ENCODE peak calls at places on chromosomes 2 and 18, in ten cellular contexts. T is esophagus squamous epithelium, A is prostate gland, Y is adrenal gland, Z is tibial nerve, V is K562, X is body of pancreas, P is H54, D is erythroblast, E is GM12891. L is an unnamed sample.

GRCh38 chr2:235992024-235992423 is 176.2 kb downstream of the GBX2 start:
- DNase-seq in V (no peak), X (no peak), T (no peak), E (no peak), Z (no peak), P (no peak), D (no peak), Y (no peak), A (no peak), L (no peak)

GRCh38 chr2:203326355-203326754 is 1.8 kb upstream of the ABI2 start:
- DNase-seq in P (no peak), Z (no peak), D (no peak), T (no peak), V (no peak), Y (no peak), X (no peak), E (no peak), A (no peak), L (no peak)

GRCh38 chr18:9516437-9517064 is 41.2 kb downstream of the RALBP1 start:
- DNase-seq in E (no peak), X (no peak), V (peak), Z (no peak), Y (no peak), P (no peak), T (no peak), A (no peak), D (peak), L (no peak)

GRCh38 chr2:192546566-192546965 is 351.8 kb upstream of the TMEFF2 start:
- DNase-seq in P (no peak), T (no peak), X (no peak), Z (no peak), D (no peak), Y (no peak), A (no peak), V (no peak), E (no peak), L (no peak)

GRCh38 chr2:77101796-77102452 is 420.3 kb downstream of the LRRTM4 start:
- DNase-seq in Y (no peak), D (no peak), E (no peak), A (no peak), P (no peak), Z (no peak), T (no peak), V (no peak), X (no peak), L (no peak)

GRCh38 chr2:71620116-71620515 is 166.8 kb downstream of the DYSF start:
- DNase-seq in V (no peak), A (peak), D (no peak), Y (no peak), Z (no peak), P (no peak), T (no peak), E (no peak), X (peak), L (no peak)

GRCh38 chr18:59379772-59380530 is 20.9 kb upstream of the LMAN1 start:
- DNase-seq in E (no peak), Y (no peak), Z (no peak), D (no peak), T (no peak), X (no peak), P (no peak), V (no peak), A (no peak), L (no peak)

GRCh38 chr18:68740966-68741365 is 26.1 kb upstream of the TMX3 start:
- DNase-seq in A (no peak), P (no peak), Z (no peak), Y (no peak), E (no peak), X (no peak), V (no peak), D (no peak), T (no peak), L (no peak)

GRCh38 chr2:221671515-221671914 is 99.4 kb upstream of the EPHA4 start:
- DNase-seq in E (no peak), D (no peak), V (no peak), Y (no peak), P (no peak), T (no peak), Z (no peak), X (no peak), A (no peak), L (no peak)

GRCh38 chr18:57813245-57813644 is 10.1 kb upstream of the ATP8B1 start:
- DNase-seq in E (no peak), V (no peak), D (no peak), Z (no peak), Y (no peak), A (no peak), P (peak), T (no peak), X (no peak), L (no peak)

GRCh38 chr2:225041210-225041870 is 928 bp downstream of the DOCK10 start:
- DNase-seq in Y (no peak), V (no peak), X (no peak), D (peak), Z (no peak), E (peak), A (no peak), P (peak), T (no peak), L (peak)

GRCh38 chr2:74502147-74502719 is 2.8 kb upstream of the LBX2 start:
- DNase-seq in E (no peak), X (peak), T (no peak), Z (no peak), V (peak), Y (no peak), A (no peak), D (peak), P (no peak), L (peak)

GRCh38 chr2:74504591-74504990 is 2.9 kb downstream of the PCGF1 start:
- DNase-seq in P (no peak), A (no peak), Y (no peak), Z (no peak), T (no peak), V (no peak), X (no peak), E (no peak), D (no peak), L (no peak)

GRCh38 chr2:74502720-74503505 is 3.5 kb upstream of the LBX2 start:
- DNase-seq in E (no peak), T (peak), X (peak), A (no peak), V (peak), Z (peak), Y (peak), D (peak), P (no peak), L (peak)

GRCh38 chr2:74505448-74506246 is 1.8 kb downstream of the PCGF1 start:
- DNase-seq in A (no peak), E (no peak), T (no peak), D (no peak), V (no peak), X (no peak), P (no peak), Y (no peak), Z (no peak), L (no peak)

GRCh38 chr2:74503506-74504475 is 3.7 kb downstream of the PCGF1 start:
- DNase-seq in P (no peak), D (no peak), A (no peak), V (peak), E (no peak), Y (no peak), Z (no peak), X (no peak), T (no peak), L (peak)
- TF ChIP-seq POLR2A in P (no peak), D (no peak), A (no peak), V (no peak), E (no peak), Y (no peak), Z (no peak), X (no peak), T (no peak), L (no peak)

DNA sequence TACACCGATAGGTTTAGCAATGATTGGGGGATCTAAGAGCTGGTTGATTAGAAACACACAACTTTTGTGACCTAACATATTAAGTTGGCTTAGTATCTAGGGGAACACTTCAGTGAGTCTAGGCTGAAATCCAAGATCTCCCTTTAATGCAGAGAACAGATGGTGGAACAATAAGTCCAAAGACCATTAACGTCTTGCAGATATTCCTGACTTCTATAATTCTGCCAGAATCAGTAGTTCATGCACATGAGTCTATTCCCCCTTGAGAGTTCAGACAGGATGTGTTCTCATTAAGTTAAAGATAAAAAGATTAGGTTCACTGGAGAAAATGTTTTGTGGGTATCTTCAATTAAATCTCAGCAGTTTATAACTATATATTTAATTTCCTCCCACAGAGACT is 506.5 kb downstream of the TSN start:
- DNase-seq in E (no peak), T (no peak), D (no peak), P (no peak), A (no peak), X (no peak), V (no peak), Z (no peak), Y (no peak), L (no peak)
- TF ChIP-seq POLR2A in E (no peak), T (no peak), D (no peak), P (no peak), A (no peak), X (no peak), V (no peak), Z (no peak), Y (no peak), L (no peak)

GRCh38 chr2:3470166-3470651 is 49.1 kb downstream of the ADI1 start:
- DNase-seq in D (no peak), X (peak), P (peak), Y (no peak), Z (peak), E (no peak), A (peak), V (no peak), T (no peak), L (no peak)
- TF ChIP-seq POLR2A in D (no peak), X (no peak), P (peak), Y (no peak), Z (peak), E (no peak), A (no peak), V (no peak), T (no peak), L (no peak)

DNA sequence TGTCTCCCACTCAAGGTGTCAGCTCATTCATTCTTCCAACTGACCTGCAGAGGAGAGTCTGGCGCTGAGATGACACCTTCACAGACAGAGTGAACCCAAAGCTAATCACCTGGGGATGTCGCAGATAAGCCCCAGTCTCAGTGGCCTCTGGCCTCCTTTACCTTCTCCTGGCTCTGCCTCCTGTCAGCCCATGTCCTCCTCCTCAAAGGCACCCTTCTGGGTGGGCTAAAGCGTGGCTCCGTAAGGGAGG is 194.1 kb downstream of the MIB1 start:
- DNase-seq in T (no peak), D (no peak), Y (no peak), Z (no peak), X (no peak), A (no peak), E (no peak), P (no peak), V (no peak), L (no peak)
- TF ChIP-seq POLR2A in T (no peak), D (no peak), Y (no peak), Z (no peak), X (no peak), A (no peak), E (no peak), P (no peak), V (no peak), L (no peak)

DNA sequence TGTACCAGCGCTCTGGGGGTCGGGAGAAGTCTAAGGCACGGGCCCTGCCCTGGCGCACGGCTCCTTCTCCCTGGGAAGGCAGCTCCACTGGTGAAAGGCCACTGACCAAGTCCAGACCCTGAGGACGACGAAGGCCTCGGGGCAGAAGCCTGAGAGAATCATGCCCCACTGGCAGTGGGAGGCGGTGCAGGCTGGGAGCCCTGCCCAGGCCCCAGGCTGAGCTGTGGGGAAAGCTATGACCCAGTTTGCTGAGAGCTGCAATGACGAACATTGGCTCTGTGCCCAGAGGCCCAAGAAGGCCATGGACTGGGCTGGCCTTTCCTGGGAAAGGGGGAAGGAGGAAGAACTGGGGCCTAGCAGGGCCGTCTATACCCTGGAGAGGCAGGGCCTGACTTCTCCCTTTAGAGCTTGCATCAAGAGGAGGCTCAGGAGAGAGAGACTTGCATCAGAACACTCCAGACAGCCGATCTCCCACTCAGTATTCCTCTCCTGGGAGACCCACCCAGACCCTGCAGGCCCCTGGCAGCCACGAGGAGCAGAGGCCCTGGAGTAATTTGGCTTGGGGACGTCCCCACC is 32.9 kb downstream of the HS1BP3 start:
- DNase-seq in T (peak), E (no peak), Z (peak), X (peak), D (peak), P (peak), Y (peak), A (peak), V (peak), L (peak)
- TF ChIP-seq POLR2A in T (no peak), E (no peak), Z (peak), X (no peak), D (no peak), P (no peak), Y (peak), A (no peak), V (no peak), L (no peak)

DNA sequence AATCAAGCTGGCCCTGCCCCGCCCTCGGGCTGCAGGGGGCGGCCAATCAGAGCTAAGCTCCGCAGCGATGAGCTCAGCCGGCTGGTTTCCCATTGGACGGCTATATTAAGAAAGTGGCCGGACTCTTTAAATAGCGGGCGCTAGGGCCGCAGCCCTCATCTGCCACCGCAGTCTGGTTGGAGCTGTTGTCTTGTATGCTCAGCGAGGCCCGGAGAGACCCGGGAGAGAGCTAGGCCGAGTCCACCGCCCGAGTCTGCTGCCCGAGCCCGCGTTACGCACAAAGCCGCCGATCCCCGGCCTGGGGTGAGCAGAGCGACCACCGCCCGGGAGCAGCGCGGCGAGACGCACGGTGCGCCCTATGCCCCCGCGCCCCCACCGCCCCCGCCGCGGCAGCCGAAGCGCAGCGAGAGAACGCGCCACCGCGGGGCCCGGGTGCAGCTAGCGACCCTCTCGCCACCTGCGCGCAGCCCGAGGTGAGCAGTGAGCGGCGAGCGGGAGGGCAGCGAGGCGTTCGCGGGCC is at the start of gene RHOB:
- DNase-seq in P (peak), A (peak), Z (peak), D (peak), Y (peak), V (peak), X (peak), E (peak), T (peak), L (peak)
- TF ChIP-seq POLR2A in P (peak), A (peak), Z (peak), D (peak), Y (peak), V (peak), X (peak), E (peak), T (peak), L (peak)

DNA sequence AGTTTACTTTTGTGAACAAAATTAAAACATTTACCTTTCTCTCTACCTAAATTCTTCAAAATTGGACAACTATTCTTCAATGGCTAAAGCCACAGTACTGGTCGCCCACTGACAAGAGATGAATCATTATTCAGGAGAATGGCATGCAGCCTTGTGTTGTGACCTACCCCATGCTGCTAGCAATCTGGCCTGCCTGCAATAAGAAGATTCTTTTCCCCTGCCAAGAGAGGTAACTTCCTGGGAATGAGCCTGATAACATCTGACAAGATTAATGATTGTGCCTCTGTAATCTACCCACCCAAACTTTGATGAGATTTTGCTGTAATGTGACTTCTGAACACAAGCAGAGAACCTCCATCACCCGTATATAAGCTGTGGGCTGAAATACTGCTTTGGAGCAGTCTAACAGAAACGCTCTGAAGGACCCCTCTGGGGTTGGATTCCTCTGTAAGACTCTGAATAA is 47.0 kb upstream of the ST3GAL5 start:
- DNase-seq in T (no peak), A (no peak), V (no peak), Y (no peak), P (peak), D (no peak), E (no peak), Z (no peak), X (no peak), L (no peak)
- TF ChIP-seq POLR2A in T (no peak), A (no peak), V (no peak), Y (peak), P (no peak), D (no peak), E (no peak), Z (no peak), X (no peak), L (no peak)

DNA sequence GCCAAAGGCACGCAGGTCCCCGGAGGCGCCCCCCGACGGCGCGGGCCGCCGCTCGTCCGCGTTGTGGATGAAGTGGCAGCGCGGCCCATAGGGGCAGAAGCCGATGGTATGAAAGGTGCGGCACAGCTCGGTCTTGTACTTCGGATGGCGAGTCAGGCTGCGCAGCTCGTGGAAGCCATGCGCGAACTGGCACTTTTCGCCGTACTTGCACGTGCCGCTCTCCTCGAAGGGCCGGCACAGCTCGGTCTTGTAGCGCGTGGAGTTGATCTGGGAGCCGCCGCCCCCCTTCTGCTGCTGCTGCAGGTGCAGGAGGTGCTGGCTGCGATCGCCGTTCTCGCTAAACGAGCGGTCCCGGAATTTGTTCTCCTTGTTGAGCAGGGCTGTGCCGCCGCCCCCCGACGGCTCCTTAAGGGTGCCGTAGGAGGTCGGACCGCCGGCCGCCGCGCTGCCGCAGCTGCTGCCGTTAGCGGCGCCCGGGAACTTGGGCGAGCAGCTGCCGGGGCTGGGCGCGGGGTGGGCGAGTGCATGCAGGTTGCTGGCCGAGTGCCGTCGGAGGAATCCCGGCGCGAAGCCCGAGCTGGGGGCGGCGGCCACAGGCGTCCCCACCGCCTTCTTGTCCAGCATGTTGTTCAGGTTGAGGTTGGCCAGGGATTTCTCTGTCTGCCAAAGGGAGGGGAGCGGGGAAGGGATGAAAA is 1.2 kb downstream of the ZFP36L2 start:
- DNase-seq in V (peak), P (no peak), D (peak), X (peak), Y (peak), T (no peak), A (peak), Z (peak), E (no peak), L (peak)
- TF ChIP-seq POLR2A in V (no peak), P (no peak), D (peak), X (no peak), Y (no peak), T (no peak), A (no peak), Z (peak), E (no peak), L (peak)

DNA sequence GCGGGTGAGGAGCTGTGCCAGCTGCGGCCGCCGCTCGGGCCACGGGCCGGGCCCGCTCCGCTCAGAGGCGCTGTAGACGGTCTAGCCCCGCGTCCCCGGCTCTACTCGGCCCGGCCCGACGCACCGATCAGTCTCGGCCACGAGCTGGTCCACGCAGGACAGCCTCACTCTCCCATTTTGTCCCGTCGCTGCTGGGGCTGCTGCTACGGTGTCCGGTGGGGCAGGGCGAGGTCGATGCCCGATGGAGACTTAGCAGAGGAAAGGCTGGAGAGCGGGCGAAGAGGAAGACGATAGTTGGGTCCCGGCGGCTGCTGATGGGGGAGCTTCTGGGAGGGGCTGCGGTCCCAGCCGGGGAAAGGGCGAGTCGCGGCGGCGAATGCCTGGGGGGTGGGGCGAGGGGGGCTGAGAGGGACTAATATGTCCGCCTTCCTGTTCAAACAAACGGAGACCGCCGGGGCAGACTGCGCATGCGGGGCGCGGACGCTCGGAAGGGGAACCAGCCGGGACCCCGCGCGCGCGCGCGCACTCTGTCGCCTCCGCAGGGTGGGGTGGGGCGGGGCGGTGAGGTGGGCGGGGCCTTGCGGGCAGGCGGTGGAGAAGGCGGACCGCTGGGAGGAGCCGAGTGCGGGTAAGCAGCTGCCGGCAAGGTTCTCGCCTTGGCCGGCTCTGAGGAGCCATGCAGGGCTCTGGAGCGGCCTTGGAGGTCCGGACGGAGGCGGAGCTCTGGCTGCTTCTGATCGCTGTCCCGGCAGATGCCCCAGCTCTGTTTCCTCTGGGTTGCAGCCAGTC is at the start of gene ROCK1:
- DNase-seq in V (peak), A (peak), T (peak), P (peak), X (peak), E (peak), D (peak), Y (peak), Z (peak), L (peak)
- TF ChIP-seq POLR2A in V (peak), A (peak), T (no peak), P (peak), X (peak), E (peak), D (no peak), Y (peak), Z (peak), L (peak)

L was measured in Peyer's patch.